ENCODE peak calls at places on chromosomes 5 and 9, in six cellular contexts. One of them, this sample, is unnamed.

GRCh38 chr5:89071941-89072331 is 189.0 kb upstream of the MEF2C start:
- DNase-seq in HTR-8/SVneo: no peak
- DNase-seq in kidney tubule cell: no peak
- DNase-seq in fibroblast of villous mesenchyme: no peak
- DNase-seq in HEK293T: no peak
- DNase-seq in mesothelial cell of epicardium: no peak
- DNase-seq in this sample: no peak

GRCh38 chr9:36969216-36969771 is 64.8 kb downstream of the PAX5 start:
- DNase-seq in HTR-8/SVneo: no peak
- DNase-seq in kidney tubule cell: no peak
- DNase-seq in fibroblast of villous mesenchyme: no peak
- DNase-seq in HEK293T: no peak
- DNase-seq in mesothelial cell of epicardium: no peak
- DNase-seq in this sample: no peak

GRCh38 chr5:106595864-106596263 is 1074.9 kb downstream of the EFNA5 start:
- DNase-seq in HTR-8/SVneo: no peak
- DNase-seq in kidney tubule cell: no peak
- DNase-seq in fibroblast of villous mesenchyme: no peak
- DNase-seq in HEK293T: no peak
- DNase-seq in mesothelial cell of epicardium: no peak
- DNase-seq in this sample: no peak

GRCh38 chr5:40717281-40717680 is 37.6 kb downstream of the PTGER4 start:
- DNase-seq in HTR-8/SVneo: no peak
- DNase-seq in kidney tubule cell: peak
- DNase-seq in fibroblast of villous mesenchyme: peak
- DNase-seq in HEK293T: no peak
- DNase-seq in mesothelial cell of epicardium: no peak
- DNase-seq in this sample: peak

GRCh38 chr5:40665902-40666301 is 13.8 kb upstream of the PTGER4 start:
- DNase-seq in HTR-8/SVneo: no peak
- DNase-seq in kidney tubule cell: no peak
- DNase-seq in fibroblast of villous mesenchyme: no peak
- DNase-seq in HEK293T: no peak
- DNase-seq in mesothelial cell of epicardium: no peak
- DNase-seq in this sample: no peak

GRCh38 chr5:113330533-113331200 is 104.1 kb downstream of the TSSK1B start:
- DNase-seq in HTR-8/SVneo: peak
- DNase-seq in kidney tubule cell: peak
- DNase-seq in fibroblast of villous mesenchyme: peak
- DNase-seq in HEK293T: peak
- DNase-seq in mesothelial cell of epicardium: no peak
- DNase-seq in this sample: peak

GRCh38 chr5:134594336-134594735 is 38.3 kb downstream of the SAR1B start:
- DNase-seq in HTR-8/SVneo: no peak
- DNase-seq in kidney tubule cell: no peak
- DNase-seq in fibroblast of villous mesenchyme: no peak
- DNase-seq in HEK293T: no peak
- DNase-seq in mesothelial cell of epicardium: no peak
- DNase-seq in this sample: no peak

GRCh38 chr9:131635285-131635684 is 90.0 kb downstream of the PRRT1B start:
- DNase-seq in HTR-8/SVneo: peak
- DNase-seq in kidney tubule cell: peak
- DNase-seq in fibroblast of villous mesenchyme: peak
- DNase-seq in HEK293T: peak
- DNase-seq in mesothelial cell of epicardium: no peak
- DNase-seq in this sample: peak

GRCh38 chr5:109743041-109743531 is 53.4 kb downstream of the MAN2A1 start:
- DNase-seq in HTR-8/SVneo: no peak
- DNase-seq in kidney tubule cell: peak
- DNase-seq in fibroblast of villous mesenchyme: no peak
- DNase-seq in HEK293T: no peak
- DNase-seq in mesothelial cell of epicardium: no peak
- DNase-seq in this sample: no peak

GRCh38 chr5:124873189-124873588 is 126.8 kb upstream of the ZNF608 start:
- DNase-seq in HTR-8/SVneo: no peak
- DNase-seq in kidney tubule cell: no peak
- DNase-seq in fibroblast of villous mesenchyme: no peak
- DNase-seq in HEK293T: no peak
- DNase-seq in mesothelial cell of epicardium: no peak
- DNase-seq in this sample: no peak

GRCh38 chr5:134143964-134144941 is 29.8 kb downstream of the TCF7 start:
- DNase-seq in HTR-8/SVneo: no peak
- DNase-seq in kidney tubule cell: no peak
- DNase-seq in fibroblast of villous mesenchyme: no peak
- DNase-seq in HEK293T: no peak
- DNase-seq in mesothelial cell of epicardium: no peak
- DNase-seq in this sample: no peak

GRCh38 chr5:43044181-43044914 is 4.2 kb upstream of the ANXA2R start:
- DNase-seq in HTR-8/SVneo: no peak
- DNase-seq in kidney tubule cell: peak
- DNase-seq in fibroblast of villous mesenchyme: peak
- DNase-seq in HEK293T: no peak
- DNase-seq in mesothelial cell of epicardium: no peak
- DNase-seq in this sample: peak

GRCh38 chr9:126166291-126166690 is 160.3 kb upstream of the MVB12B start:
- DNase-seq in HTR-8/SVneo: no peak
- DNase-seq in kidney tubule cell: no peak
- DNase-seq in fibroblast of villous mesenchyme: no peak
- DNase-seq in HEK293T: no peak
- DNase-seq in mesothelial cell of epicardium: no peak
- DNase-seq in this sample: no peak

This sample was measured in fibroblast of pulmonary artery.